ENCODE peak calls at places on chromosomes 1 and 21, in nine cellular contexts. One of them, this sample, is unnamed.

GRCh38 chr1:28516518-28516956 is 10.7 kb downstream of the RCC1 start:
- DNase-seq in aorta: no peak
- DNase-seq in CD8-positive, alpha-beta T cell: no peak
- DNase-seq in activated T-helper 9 cell treated with anti-CD3 and anti-CD28 coated beads, Interleukin-2, amount 50 U/mL, for 16 hours: no peak
- DNase-seq in NCI-H2171: no peak
- DNase-seq in cardiac fibroblast: no peak
- DNase-seq in hippocampal formation: no peak
- DNase-seq in fibroblast of lung: peak; percentile 27
- DNase-seq in psoas muscle: no peak
- DNase-seq in this sample: no peak

GRCh38 chr21:42567861-42568260 is 54.2 kb downstream of the SLC37A1 start:
- DNase-seq in fibroblast of lung: no peak
- DNase-seq in hippocampal formation: no peak
- DNase-seq in psoas muscle: peak; percentile 31
- DNase-seq in CD8-positive, alpha-beta T cell: no peak
- DNase-seq in activated T-helper 9 cell treated with anti-CD3 and anti-CD28 coated beads, Interleukin-2, amount 50 U/mL, for 16 hours: no peak
- DNase-seq in cardiac fibroblast: no peak
- DNase-seq in NCI-H2171: no peak
- DNase-seq in aorta: peak; percentile 23
- DNase-seq in this sample: no peak

GRCh38 chr1:171863531-171863930 is 22.2 kb downstream of the DNM3 start:
- DNase-seq in fibroblast of lung: no peak
- DNase-seq in psoas muscle: no peak
- DNase-seq in hippocampal formation: no peak
- DNase-seq in cardiac fibroblast: no peak
- DNase-seq in NCI-H2171: no peak
- DNase-seq in CD8-positive, alpha-beta T cell: no peak
- DNase-seq in aorta: no peak
- DNase-seq in activated T-helper 9 cell treated with anti-CD3 and anti-CD28 coated beads, Interleukin-2, amount 50 U/mL, for 16 hours: no peak
- DNase-seq in this sample: no peak

GRCh38 chr1:101905298-101905794 is 91.4 kb downstream of the OLFM3 start:
- DNase-seq in CD8-positive, alpha-beta T cell: no peak
- DNase-seq in aorta: no peak
- DNase-seq in fibroblast of lung: no peak
- DNase-seq in cardiac fibroblast: no peak
- DNase-seq in psoas muscle: no peak
- DNase-seq in NCI-H2171: no peak
- DNase-seq in hippocampal formation: no peak
- DNase-seq in activated T-helper 9 cell treated with anti-CD3 and anti-CD28 coated beads, Interleukin-2, amount 50 U/mL, for 16 hours: no peak
- DNase-seq in this sample: no peak

GRCh38 chr1:51978099-51978498 is 12.4 kb downstream of the RAB3B start:
- DNase-seq in CD8-positive, alpha-beta T cell: no peak
- DNase-seq in cardiac fibroblast: no peak
- DNase-seq in aorta: no peak
- DNase-seq in fibroblast of lung: no peak
- DNase-seq in hippocampal formation: no peak
- DNase-seq in activated T-helper 9 cell treated with anti-CD3 and anti-CD28 coated beads, Interleukin-2, amount 50 U/mL, for 16 hours: no peak
- DNase-seq in psoas muscle: no peak
- DNase-seq in NCI-H2171: no peak
- DNase-seq in this sample: no peak

GRCh38 chr1:242651817-242652216 is 127.3 kb upstream of the PLD5 start:
- DNase-seq in hippocampal formation: no peak
- DNase-seq in CD8-positive, alpha-beta T cell: no peak
- DNase-seq in psoas muscle: no peak
- DNase-seq in aorta: no peak
- DNase-seq in NCI-H2171: no peak
- DNase-seq in fibroblast of lung: no peak
- DNase-seq in cardiac fibroblast: no peak
- DNase-seq in activated T-helper 9 cell treated with anti-CD3 and anti-CD28 coated beads, Interleukin-2, amount 50 U/mL, for 16 hours: no peak
- DNase-seq in this sample: no peak

GRCh38 chr1:26288311-26288941 is 8.5 kb downstream of the SH3BGRL3 start:
- DNase-seq in aorta: peak; percentile 45
- DNase-seq in cardiac fibroblast: no peak
- DNase-seq in NCI-H2171: no peak
- DNase-seq in fibroblast of lung: no peak
- DNase-seq in activated T-helper 9 cell treated with anti-CD3 and anti-CD28 coated beads, Interleukin-2, amount 50 U/mL, for 16 hours: peak; percentile 51
- DNase-seq in psoas muscle: peak; percentile 53
- DNase-seq in CD8-positive, alpha-beta T cell: no peak
- DNase-seq in hippocampal formation: no peak
- DNase-seq in this sample: peak; percentile 59

GRCh38 chr1:52636701-52637695 is 4.0 kb downstream of the SHISAL2A start:
- DNase-seq in CD8-positive, alpha-beta T cell: peak; percentile 44
- DNase-seq in cardiac fibroblast: no peak
- DNase-seq in aorta: no peak
- DNase-seq in NCI-H2171: no peak
- DNase-seq in fibroblast of lung: no peak
- DNase-seq in psoas muscle: no peak
- DNase-seq in hippocampal formation: no peak
- DNase-seq in activated T-helper 9 cell treated with anti-CD3 and anti-CD28 coated beads, Interleukin-2, amount 50 U/mL, for 16 hours: peak; percentile 46
- DNase-seq in this sample: peak; percentile 77

GRCh38 chr1:193308438-193308837 is 122.0 kb upstream of the B3GALT2 start:
- DNase-seq in activated T-helper 9 cell treated with anti-CD3 and anti-CD28 coated beads, Interleukin-2, amount 50 U/mL, for 16 hours: no peak
- DNase-seq in NCI-H2171: no peak
- DNase-seq in hippocampal formation: no peak
- DNase-seq in aorta: no peak
- DNase-seq in CD8-positive, alpha-beta T cell: no peak
- DNase-seq in fibroblast of lung: no peak
- DNase-seq in cardiac fibroblast: peak; percentile 28
- DNase-seq in psoas muscle: no peak
- DNase-seq in this sample: no peak

GRCh38 chr1:74858136-74858535 is 125.2 kb downstream of the TYW3 start:
- DNase-seq in cardiac fibroblast: no peak
- DNase-seq in NCI-H2171: no peak
- DNase-seq in psoas muscle: no peak
- DNase-seq in activated T-helper 9 cell treated with anti-CD3 and anti-CD28 coated beads, Interleukin-2, amount 50 U/mL, for 16 hours: no peak
- DNase-seq in fibroblast of lung: no peak
- DNase-seq in aorta: no peak
- DNase-seq in hippocampal formation: no peak
- DNase-seq in CD8-positive, alpha-beta T cell: no peak
- DNase-seq in this sample: no peak

GRCh38 chr1:172951728-172952365 is 98.9 kb downstream of the TNFSF18 start:
- DNase-seq in CD8-positive, alpha-beta T cell: no peak
- DNase-seq in aorta: no peak
- DNase-seq in NCI-H2171: no peak
- DNase-seq in psoas muscle: no peak
- DNase-seq in fibroblast of lung: peak; percentile 96
- DNase-seq in cardiac fibroblast: peak; percentile 69
- DNase-seq in activated T-helper 9 cell treated with anti-CD3 and anti-CD28 coated beads, Interleukin-2, amount 50 U/mL, for 16 hours: no peak
- DNase-seq in hippocampal formation: no peak
- DNase-seq in this sample: no peak

GRCh38 chr1:102891868-102892625 is 216.3 kb downstream of the COL11A1 start:
- DNase-seq in cardiac fibroblast: peak; percentile 86
- DNase-seq in hippocampal formation: no peak
- DNase-seq in aorta: no peak
- DNase-seq in activated T-helper 9 cell treated with anti-CD3 and anti-CD28 coated beads, Interleukin-2, amount 50 U/mL, for 16 hours: no peak
- DNase-seq in psoas muscle: no peak
- DNase-seq in NCI-H2171: no peak
- DNase-seq in CD8-positive, alpha-beta T cell: no peak
- DNase-seq in fibroblast of lung: peak; percentile 67
- DNase-seq in this sample: no peak

GRCh38 chr21:44455524-44456206 is 355 bp downstream of the LRRC3 start:
- DNase-seq in activated T-helper 9 cell treated with anti-CD3 and anti-CD28 coated beads, Interleukin-2, amount 50 U/mL, for 16 hours: no peak
- DNase-seq in fibroblast of lung: peak; percentile 20
- DNase-seq in CD8-positive, alpha-beta T cell: no peak
- DNase-seq in cardiac fibroblast: peak; percentile 34
- DNase-seq in hippocampal formation: no peak
- DNase-seq in aorta: no peak
- DNase-seq in psoas muscle: peak; percentile 61
- DNase-seq in NCI-H2171: peak; percentile 19
- DNase-seq in this sample: peak; percentile 23

GRCh38 chr1:215789981-215790380 is 222.9 kb downstream of the KCTD3 start:
- DNase-seq in fibroblast of lung: no peak
- DNase-seq in hippocampal formation: no peak
- DNase-seq in NCI-H2171: no peak
- DNase-seq in activated T-helper 9 cell treated with anti-CD3 and anti-CD28 coated beads, Interleukin-2, amount 50 U/mL, for 16 hours: no peak
- DNase-seq in CD8-positive, alpha-beta T cell: no peak
- DNase-seq in cardiac fibroblast: no peak
- DNase-seq in psoas muscle: no peak
- DNase-seq in aorta: no peak
- DNase-seq in this sample: no peak

This sample was measured in activated CD4-positive, alpha-beta T cell treated with anti-CD3 and anti-CD28 coated beads, Interleukin-2, amount 50 U/mL, for 1 hour.